ENCODE peak calls at places on chromosomes 13 and 19, in seven cellular contexts. E, H, J, Q, T, R and L are unnamed samples.

GRCh38 chr13:80814541-80814940 is 473.6 kb upstream of the SPRY2 start:
- DNase-seq in E (peak), T (no peak), J (no peak), Q (no peak), H (no peak), R (no peak), L (no peak)

GRCh38 chr19:14682084-14682483 is 7.4 kb upstream of the ADGRE3 start:
- DNase-seq in Q (no peak), E (no peak), H (no peak), R (no peak), J (no peak), T (no peak), L (no peak)

GRCh38 chr19:15672580-15673175 is at the start of gene CYP4F12:
- DNase-seq in T (no peak), Q (no peak), R (peak), H (peak), J (peak), E (peak), L (peak)

GRCh38 chr19:42350417-42350816 is 25.0 kb downstream of the MEGF8 start:
- DNase-seq in R (no peak), H (no peak), J (no peak), Q (no peak), E (no peak), T (no peak), L (no peak)

GRCh38 chr13:35549481-35549880 is 73.0 kb upstream of the MAB21L1 start:
- DNase-seq in H (peak), J (no peak), R (no peak), E (peak), T (no peak), Q (no peak), L (no peak)

GRCh38 chr13:69928262-69928661 is 179.4 kb upstream of the ATXN8OS start:
- DNase-seq in Q (no peak), E (no peak), H (no peak), R (no peak), T (no peak), J (no peak), L (no peak)

GRCh38 chr19:14150041-14150769 is 13.8 kb upstream of the ASF1B start:
- DNase-seq in J (no peak), T (no peak), Q (no peak), E (no peak), H (peak), R (no peak), L (no peak)

GRCh38 chr19:16025108-16026101 is 50.9 kb upstream of the TPM4 start:
- DNase-seq in Q (no peak), E (peak), H (peak), R (no peak), J (no peak), T (no peak), L (no peak)

GRCh38 chr19:4861147-4861546 is 6.3 kb downstream of the PLIN3 start:
- DNase-seq in J (no peak), E (no peak), Q (no peak), R (no peak), H (peak), T (no peak), L (peak)

GRCh38 chr19:28867978-28868377 is 345.0 kb downstream of the UQCRFS1 start:
- DNase-seq in E (no peak), Q (no peak), R (no peak), T (no peak), J (no peak), H (no peak), L (no peak)

GRCh38 chr19:11949201-11949600 is 15.6 kb upstream of the ZNF763 start:
- DNase-seq in H (no peak), Q (no peak), E (no peak), T (no peak), J (no peak), R (no peak), L (no peak)

GRCh38 chr13:51342706-51343105 is 3.2 kb downstream of the SERPINE3 start:
- DNase-seq in R (no peak), T (no peak), Q (no peak), H (no peak), J (no peak), E (peak), L (no peak)

GRCh38 chr19:33631628-33631995 is 9.9 kb downstream of the CHST8 start:
- DNase-seq in E (no peak), T (no peak), H (no peak), Q (no peak), R (no peak), J (no peak), L (no peak)

GRCh38 chr13:25109341-25109740 is 13.4 kb downstream of the PABPC3 start:
- DNase-seq in T (no peak), J (no peak), R (no peak), Q (no peak), H (no peak), E (no peak), L (no peak)

GRCh38 chr13:23500858-23501257 is 67.4 kb upstream of the SACS start:
- DNase-seq in T (no peak), J (no peak), R (no peak), H (no peak), Q (no peak), E (peak), L (no peak)

GRCh38 chr19:1236566-1236965 is 1.2 kb downstream of the CBARP start:
- DNase-seq in E (no peak), Q (no peak), J (no peak), H (peak), T (no peak), R (no peak), L (no peak)